ENCODE peak calls at places on chromosomes 11 and 22, in four cellular contexts. K, C, D and T are unnamed samples.

GRCh38 chr11:69656536-69657455 is 15.8 kb downstream of the CCND1 start:
- DNase-seq in K (no peak), C (no peak), D (no peak), T (no peak)

GRCh38 chr22:42931421-42932196 is 74.5 kb upstream of the ARFGAP3 start:
- DNase-seq in K (no peak), C (no peak), D (no peak), T (no peak)

GRCh38 chr11:110467556-110467955 is 37.8 kb downstream of the FDX1 start:
- DNase-seq in K (no peak), C (no peak), D (no peak), T (no peak)

GRCh38 chr11:120106354-120106753 is 31.6 kb downstream of the TRIM29 start:
- DNase-seq in K (no peak), C (no peak), D (no peak), T (no peak)

GRCh38 chr11:31499576-31500178 is 9.7 kb downstream of the IMMP1L start:
- DNase-seq in K (no peak), C (no peak), D (no peak), T (peak; percentile 37)

GRCh38 chr11:119121811-119122124 is 388 bp downstream of the HINFP start:
- DNase-seq in K (no peak), C (no peak), D (no peak), T (no peak)

GRCh38 chr11:34168642-34169051 is 63.2 kb downstream of the NAT10 start:
- DNase-seq in K (no peak), C (peak; percentile 70), D (no peak), T (no peak)

GRCh38 chr22:42978453-42979103 is 36.4 kb downstream of the PACSIN2 start:
- DNase-seq in K (peak; percentile 87), C (no peak), D (no peak), T (no peak)

GRCh38 chr22:38223289-38223960 is 21.6 kb downstream of the MAFF start:
- DNase-seq in K (no peak), C (no peak), D (peak; percentile 39), T (no peak)

GRCh38 chr11:24773326-24773725 is 276.5 kb downstream of the LUZP2 start:
- DNase-seq in K (no peak), C (no peak), D (no peak), T (no peak)

DNA sequence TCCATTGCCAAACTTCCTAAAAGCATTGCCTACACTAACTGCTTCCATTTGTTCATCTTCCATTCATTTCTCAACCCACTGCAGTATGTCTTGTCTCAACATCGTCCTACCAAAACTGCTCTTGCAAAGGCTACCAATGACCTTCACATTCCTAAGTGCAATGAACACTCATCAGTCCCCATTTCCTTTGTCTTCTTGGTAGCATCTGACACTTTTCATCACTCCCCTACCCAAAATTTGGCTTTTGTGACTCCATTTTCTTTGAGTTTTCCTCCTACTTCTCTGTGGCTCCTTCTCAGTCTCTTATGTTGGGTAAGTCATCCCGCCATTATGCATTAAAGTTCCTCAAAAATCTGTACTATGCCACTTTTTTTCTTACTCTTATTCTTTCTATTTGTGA is 135.4 kb downstream of the CCDC81 start:
- DNase-seq in K (no peak), C (no peak), D (no peak), T (no peak)
- H3K4me3 ChIP-seq in K (no peak overlapping the region), C (no peak overlapping the region), D (no peak overlapping the region), T (no peak overlapping the region)

DNA sequence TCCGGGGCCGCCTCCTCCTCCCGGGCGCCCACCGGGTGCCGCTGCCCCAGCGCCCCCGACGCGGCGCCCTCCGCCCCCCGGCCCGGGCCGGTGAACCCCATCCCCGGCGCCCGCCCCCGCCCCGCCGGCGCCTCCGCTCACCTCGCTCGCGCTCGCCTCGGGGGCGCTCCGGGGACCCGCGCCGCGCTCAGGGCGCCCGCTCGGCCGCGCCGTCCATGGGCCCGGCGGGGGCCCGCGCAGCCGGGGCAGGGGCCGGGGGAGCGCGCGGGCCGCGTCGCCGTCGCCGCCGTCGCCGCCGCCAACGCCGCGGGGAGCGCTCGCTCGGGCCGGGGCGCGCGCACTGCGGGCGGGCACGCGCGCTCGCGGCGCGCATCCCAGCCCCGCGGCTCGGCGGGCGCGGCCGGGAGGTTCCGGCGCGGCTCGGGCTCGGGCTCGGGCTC is 291 bp downstream of the DUSP8 start:
- DNase-seq in K (no peak), C (no peak), D (no peak), T (no peak)
- H3K4me3 ChIP-seq in K (peak overlapping the region; percentile 77), C (peak overlapping the region; percentile 69), D (no peak overlapping the region), T (peak overlapping the region; percentile 54)

GRCh38 chr22:23404689-23405365 is 175.3 kb downstream of the IGLL1 start:
- DNase-seq in K (no peak), C (no peak), D (peak; percentile 62), T (peak; percentile 16)
- H3K4me3 ChIP-seq in K (no peak overlapping the region), C (no peak overlapping the region), D (no peak overlapping the region), T (no peak overlapping the region)

GRCh38 chr11:117203069-117203407 is 3.9 kb downstream of the TAGLN start:
- DNase-seq in K (no peak), C (no peak), D (no peak), T (no peak)
- H3K4me3 ChIP-seq in K (peak overlapping the region; percentile 75), C (no peak overlapping the region), D (no peak overlapping the region), T (no peak overlapping the region)

GRCh38 chr11:109422755-109423113 is 744 bp downstream of the C11orf87 start:
- DNase-seq in K (no peak), C (no peak), D (no peak), T (no peak)
- H3K4me3 ChIP-seq in K (peak overlapping the region; percentile 56), C (peak overlapping the region; percentile 15), D (no peak overlapping the region), T (peak overlapping the region; percentile 50)

GRCh38 chr11:62923634-62924411 is 2.7 kb upstream of the CHRM1 start:
- DNase-seq in K (no peak), C (no peak), D (no peak), T (no peak)
- H3K4me3 ChIP-seq in K (peak overlapping the region; percentile 58), C (no peak overlapping the region), D (no peak overlapping the region), T (peak overlapping the region; percentile 28)

DNA sequence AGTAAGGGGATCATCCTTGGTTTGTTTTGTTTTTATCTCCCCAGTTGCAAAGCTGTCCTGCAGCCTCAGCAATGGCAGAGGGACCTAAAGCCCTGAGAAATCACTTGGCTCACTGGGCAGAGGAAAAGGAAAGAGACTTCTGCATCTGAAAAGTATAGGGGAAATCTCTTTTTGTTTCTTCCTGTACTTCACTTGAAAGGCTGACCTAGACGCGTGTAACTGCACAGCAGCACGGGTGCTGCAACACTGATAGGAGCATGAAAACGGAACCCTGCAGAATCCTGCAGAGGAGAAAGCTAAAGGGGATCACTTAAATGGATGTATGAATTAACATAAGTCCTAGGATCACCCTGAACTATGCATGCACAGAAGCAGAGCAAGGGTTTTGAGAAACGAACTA is 2.0 kb upstream of the PIWIL3 start:
- DNase-seq in K (no peak), C (no peak), D (no peak), T (no peak)
- H3K4me3 ChIP-seq in K (no peak overlapping the region), C (no peak overlapping the region), D (no peak overlapping the region), T (no peak overlapping the region)

GRCh38 chr11:93735627-93736026 is 5.7 kb downstream of the TAF1D start:
- DNase-seq in K (no peak), C (no peak), D (no peak), T (no peak)

GRCh38 chr11:93734427-93735222 is 6.7 kb downstream of the TAF1D start:
- DNase-seq in K (no peak), C (no peak), D (no peak), T (no peak)

GRCh38 chr11:93738647-93739081 is 2.6 kb downstream of the TAF1D start:
- DNase-seq in K (no peak), C (no peak), D (no peak), T (no peak)

GRCh38 chr11:93737904-93738612 is 3.2 kb downstream of the TAF1D start:
- DNase-seq in K (no peak), C (no peak), D (no peak), T (no peak)

GRCh38 chr11:93736129-93736528 is 5.2 kb downstream of the TAF1D start:
- DNase-seq in K (no peak), C (no peak), D (no peak), T (no peak)
- H3K4me3 ChIP-seq in K (no peak overlapping the region), C (no peak overlapping the region), D (no peak overlapping the region), T (no peak overlapping the region)

DNA sequence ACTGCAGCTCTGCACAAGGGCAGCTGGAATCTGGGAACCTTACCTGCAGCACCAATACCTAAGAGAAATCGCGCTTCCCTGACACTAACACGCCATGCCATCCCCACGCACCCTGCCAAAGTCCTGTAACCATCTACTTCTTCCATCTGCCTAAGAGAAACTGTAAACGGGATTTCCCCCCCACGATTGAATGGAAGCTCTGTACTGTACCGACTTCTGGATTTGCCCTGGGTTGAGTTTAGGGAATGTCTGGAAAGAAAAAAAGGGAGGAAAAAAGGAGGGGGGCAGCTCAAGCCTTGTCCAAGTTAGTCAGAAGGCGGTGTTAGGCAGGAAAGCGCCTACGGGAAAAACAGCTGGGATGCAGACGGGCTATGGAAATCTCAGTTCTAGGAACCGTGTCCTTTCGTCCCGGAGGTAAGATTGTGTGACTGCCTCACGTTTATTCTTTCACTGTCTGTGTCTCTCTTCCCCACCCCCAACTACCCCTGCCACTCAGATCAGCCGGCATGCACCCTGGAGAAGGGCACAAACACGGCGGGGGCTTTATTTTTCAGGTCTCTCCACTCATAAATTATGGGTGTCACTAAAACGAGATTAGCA is 125.5 kb upstream of the C11orf58 start:
- DNase-seq in K (no peak), C (no peak), D (no peak), T (no peak)
- H3K4me3 ChIP-seq in K (peak overlapping the region; percentile 62), C (peak overlapping the region; percentile 43), D (no peak overlapping the region), T (peak overlapping the region; percentile 49)

GRCh38 chr11:95698939-95699562 is 90.5 kb downstream of the FAM76B start:
- DNase-seq in K (no peak), C (no peak), D (no peak), T (no peak)
- H3K4me3 ChIP-seq in K (no peak overlapping the region), C (no peak overlapping the region), D (no peak overlapping the region), T (no peak overlapping the region)